ENCODE peak calls at places on chromosome 11, in five cellular contexts. One of them, this sample, is unnamed. For H3K36me3, the result is how much of the 10 kb centered on the place peaks cover.

GRCh38 chr11:102269927-102270326 is 47.4 kb upstream of the BIRC3 start:
- DNase-seq in neural progenitor cell: no peak
- DNase-seq in GM23338: no peak
- DNase-seq in heart left ventricle: no peak
- DNase-seq in cardiac muscle cell: no peak
- DNase-seq in this sample: no peak

GRCh38 chr11:57622263-57622662 is 24.8 kb downstream of the SERPING1 start:
- DNase-seq in neural progenitor cell: no peak
- DNase-seq in GM23338: no peak
- DNase-seq in heart left ventricle: no peak
- DNase-seq in cardiac muscle cell: no peak
- DNase-seq in this sample: no peak

GRCh38 chr11:125429174-125429707 is 66.8 kb downstream of the FEZ1 start:
- DNase-seq in neural progenitor cell: peak
- DNase-seq in GM23338: peak
- DNase-seq in heart left ventricle: peak
- DNase-seq in cardiac muscle cell: peak
- DNase-seq in this sample: peak

GRCh38 chr11:44615913-44616806 is 50.7 kb downstream of the CD82 start:
- DNase-seq in neural progenitor cell: no peak
- DNase-seq in GM23338: no peak
- DNase-seq in heart left ventricle: no peak
- DNase-seq in cardiac muscle cell: no peak
- DNase-seq in this sample: peak

GRCh38 chr11:63623513-63624140 is 9.4 kb upstream of the PLAAT3 start:
- DNase-seq in neural progenitor cell: no peak
- DNase-seq in GM23338: no peak
- DNase-seq in heart left ventricle: no peak
- DNase-seq in cardiac muscle cell: no peak
- DNase-seq in this sample: no peak

GRCh38 chr11:830295-831131 is 2.2 kb upstream of the CD151 start:
- DNase-seq in neural progenitor cell: peak
- DNase-seq in GM23338: peak
- DNase-seq in heart left ventricle: peak
- DNase-seq in cardiac muscle cell: peak
- DNase-seq in this sample: no peak

GRCh38 chr11:7449841-7450214 is 35.5 kb upstream of the OLFML1 start:
- DNase-seq in neural progenitor cell: no peak
- DNase-seq in GM23338: no peak
- DNase-seq in heart left ventricle: no peak
- DNase-seq in cardiac muscle cell: no peak
- DNase-seq in this sample: no peak

GRCh38 chr11:47433991-47434786 is 8.0 kb upstream of the PSMC3 start:
- DNase-seq in neural progenitor cell: no peak
- DNase-seq in GM23338: no peak
- DNase-seq in heart left ventricle: no peak
- DNase-seq in cardiac muscle cell: no peak
- DNase-seq in this sample: peak

GRCh38 chr11:95584180-95584579 is 205.4 kb downstream of the FAM76B start:
- DNase-seq in neural progenitor cell: no peak
- DNase-seq in GM23338: no peak
- DNase-seq in heart left ventricle: no peak
- DNase-seq in cardiac muscle cell: no peak
- DNase-seq in this sample: no peak

GRCh38 chr11:1157645-1158591 is at the start of gene MUC5AC:
- DNase-seq in neural progenitor cell: no peak
- DNase-seq in GM23338: no peak
- DNase-seq in heart left ventricle: no peak
- DNase-seq in cardiac muscle cell: no peak
- DNase-seq in this sample: peak

GRCh38 chr11:126519653-126520573 is 164.4 kb downstream of the ST3GAL4 start:
- DNase-seq in neural progenitor cell: no peak
- DNase-seq in GM23338: no peak
- DNase-seq in heart left ventricle: no peak
- DNase-seq in cardiac muscle cell: no peak
- DNase-seq in this sample: no peak

GRCh38 chr11:129391350-129391749 is 15.7 kb downstream of the BARX2 start:
- DNase-seq in neural progenitor cell: no peak
- DNase-seq in GM23338: no peak
- DNase-seq in heart left ventricle: no peak
- DNase-seq in cardiac muscle cell: no peak
- DNase-seq in this sample: no peak
- H3K36me3 ChIP-seq in neural progenitor cell: under half
- H3K36me3 ChIP-seq in GM23338: under half
- H3K36me3 ChIP-seq in heart left ventricle: under half
- H3K36me3 ChIP-seq in cardiac muscle cell: under half
- H3K36me3 ChIP-seq in this sample: under half

GRCh38 chr11:68890490-68891231 is 13.0 kb downstream of the MRPL21 start:
- DNase-seq in neural progenitor cell: no peak
- DNase-seq in GM23338: no peak
- DNase-seq in heart left ventricle: peak
- DNase-seq in cardiac muscle cell: no peak
- DNase-seq in this sample: peak

GRCh38 chr11:68896171-68896959 is 7.3 kb downstream of the MRPL21 start:
- DNase-seq in neural progenitor cell: no peak
- DNase-seq in GM23338: no peak
- DNase-seq in heart left ventricle: no peak
- DNase-seq in cardiac muscle cell: no peak
- DNase-seq in this sample: no peak

GRCh38 chr11:68891356-68891948 is 12.2 kb downstream of the MRPL21 start:
- DNase-seq in neural progenitor cell: no peak
- DNase-seq in GM23338: no peak
- DNase-seq in heart left ventricle: peak
- DNase-seq in cardiac muscle cell: no peak
- DNase-seq in this sample: no peak

GRCh38 chr11:68892576-68892975 is 11.1 kb downstream of the MRPL21 start:
- DNase-seq in neural progenitor cell: no peak
- DNase-seq in GM23338: no peak
- DNase-seq in heart left ventricle: no peak
- DNase-seq in cardiac muscle cell: no peak
- DNase-seq in this sample: no peak

DNA sequence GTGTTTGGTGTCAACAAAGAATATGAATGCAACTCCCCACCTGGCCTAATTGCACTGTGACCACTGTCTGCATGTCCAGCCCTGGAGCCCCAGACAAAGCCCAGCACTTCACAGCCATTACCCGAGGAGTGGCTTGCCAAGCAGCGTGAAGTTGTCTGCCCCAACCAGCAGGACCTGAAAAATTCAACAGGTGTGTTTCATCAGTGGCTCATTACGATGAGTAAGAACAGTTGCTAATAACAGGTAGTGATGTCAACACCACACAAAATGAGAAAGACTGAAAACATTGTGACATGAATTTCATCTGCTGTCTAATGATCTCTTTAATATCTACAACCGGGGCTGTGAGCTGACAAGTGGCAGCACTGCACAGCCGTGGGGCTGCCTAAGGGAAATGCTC is 10.3 kb downstream of the MRPL21 start:
- DNase-seq in neural progenitor cell: no peak
- DNase-seq in GM23338: no peak
- DNase-seq in heart left ventricle: no peak
- DNase-seq in cardiac muscle cell: no peak
- DNase-seq in this sample: no peak
- H3K36me3 ChIP-seq in neural progenitor cell: under half
- H3K36me3 ChIP-seq in GM23338: under half
- H3K36me3 ChIP-seq in heart left ventricle: under half
- H3K36me3 ChIP-seq in cardiac muscle cell: half or more
- H3K36me3 ChIP-seq in this sample: half or more

DNA sequence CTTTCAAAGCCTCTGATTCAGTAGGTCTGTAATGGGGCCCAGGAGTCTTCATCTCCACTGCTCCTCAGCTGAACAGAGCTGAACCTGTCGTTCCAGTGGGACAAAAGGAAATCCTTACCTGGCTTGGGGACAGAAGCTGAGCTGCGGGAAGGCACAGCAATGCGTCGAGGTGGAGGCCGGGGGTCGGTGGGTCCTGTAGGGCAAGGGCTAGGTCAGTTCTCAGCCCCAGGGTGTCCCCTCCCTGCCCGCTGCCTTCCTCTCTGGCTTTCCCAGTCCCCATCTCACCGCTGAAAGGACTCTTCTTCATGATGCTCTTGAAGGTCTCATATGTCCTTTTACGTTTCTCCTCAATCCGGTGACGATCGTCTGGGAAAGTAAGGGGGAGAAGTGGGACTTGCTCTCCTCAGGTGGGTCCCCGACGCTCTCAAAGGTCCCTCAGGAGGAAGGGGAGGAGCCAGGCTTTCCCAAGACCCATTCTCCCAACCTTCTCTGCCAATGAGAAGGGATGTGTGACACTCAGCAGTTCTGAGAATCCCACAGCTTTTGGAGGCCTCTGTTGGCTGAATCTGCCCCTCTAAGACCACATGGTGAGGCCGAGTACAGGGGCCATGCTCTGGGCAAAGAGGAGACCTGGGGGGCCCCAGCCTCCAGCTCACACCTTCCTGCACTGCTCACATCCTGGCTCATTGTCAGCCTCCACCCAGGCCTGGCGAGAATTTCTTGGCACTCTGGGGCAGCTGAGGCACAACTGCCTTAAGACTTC is 7.0 kb downstream of the RELA start:
- DNase-seq in neural progenitor cell: no peak
- DNase-seq in GM23338: no peak
- DNase-seq in heart left ventricle: no peak
- DNase-seq in cardiac muscle cell: no peak
- DNase-seq in this sample: no peak
- H3K36me3 ChIP-seq in neural progenitor cell: under half
- H3K36me3 ChIP-seq in GM23338: under half
- H3K36me3 ChIP-seq in heart left ventricle: under half
- H3K36me3 ChIP-seq in cardiac muscle cell: under half
- H3K36me3 ChIP-seq in this sample: half or more

DNA sequence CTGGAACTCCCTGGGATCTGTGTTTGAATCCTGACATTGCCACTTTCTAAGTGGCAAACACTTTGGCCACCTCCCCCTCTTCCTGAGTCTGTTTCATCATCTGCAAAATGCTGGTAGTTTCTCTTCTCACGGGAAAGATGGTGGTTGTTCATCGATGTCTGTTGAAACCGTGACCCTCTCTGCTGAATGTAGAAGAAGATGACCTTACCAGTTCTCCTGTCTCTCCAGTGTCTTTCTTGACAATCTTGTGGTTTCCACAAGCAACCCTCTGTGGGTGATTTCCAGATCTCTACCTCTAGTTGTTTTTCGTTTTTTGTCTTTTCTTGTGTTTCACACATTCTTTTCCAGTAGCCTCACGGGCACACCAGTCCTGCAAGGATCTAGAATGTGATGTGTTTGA is 27.5 kb downstream of the ZBTB16 start:
- DNase-seq in neural progenitor cell: no peak
- DNase-seq in GM23338: no peak
- DNase-seq in heart left ventricle: no peak
- DNase-seq in cardiac muscle cell: no peak
- DNase-seq in this sample: peak
- H3K36me3 ChIP-seq in neural progenitor cell: under half
- H3K36me3 ChIP-seq in GM23338: under half
- H3K36me3 ChIP-seq in heart left ventricle: under half
- H3K36me3 ChIP-seq in cardiac muscle cell: under half
- H3K36me3 ChIP-seq in this sample: under half

GRCh38 chr11:74966651-74967050 is 17.6 kb downstream of the SPCS2 start:
- DNase-seq in neural progenitor cell: no peak
- DNase-seq in GM23338: no peak
- DNase-seq in heart left ventricle: no peak
- DNase-seq in cardiac muscle cell: no peak
- DNase-seq in this sample: no peak

GRCh38 chr11:74971424-74971823 is 17.3 kb upstream of the NEU3 start:
- DNase-seq in neural progenitor cell: no peak
- DNase-seq in GM23338: no peak
- DNase-seq in heart left ventricle: no peak
- DNase-seq in cardiac muscle cell: no peak
- DNase-seq in this sample: no peak

GRCh38 chr11:74970852-74971395 is 17.8 kb upstream of the NEU3 start:
- DNase-seq in neural progenitor cell: no peak
- DNase-seq in GM23338: no peak
- DNase-seq in heart left ventricle: no peak
- DNase-seq in cardiac muscle cell: no peak
- DNase-seq in this sample: no peak
- H3K36me3 ChIP-seq in neural progenitor cell: under half
- H3K36me3 ChIP-seq in GM23338: under half
- H3K36me3 ChIP-seq in heart left ventricle: under half
- H3K36me3 ChIP-seq in cardiac muscle cell: under half
- H3K36me3 ChIP-seq in this sample: half or more

GRCh38 chr11:121550247-121551132 is 97.7 kb upstream of the SORL1-AS1 start:
- DNase-seq in neural progenitor cell: no peak
- DNase-seq in GM23338: no peak
- DNase-seq in heart left ventricle: no peak
- DNase-seq in cardiac muscle cell: no peak
- DNase-seq in this sample: no peak

GRCh38 chr11:121552160-121552559 is 99.4 kb upstream of the SORL1-AS1 start:
- DNase-seq in neural progenitor cell: no peak
- DNase-seq in GM23338: peak
- DNase-seq in heart left ventricle: no peak
- DNase-seq in cardiac muscle cell: no peak
- DNase-seq in this sample: no peak

GRCh38 chr11:121553367-121553766 is 100.6 kb upstream of the SORL1-AS1 start:
- DNase-seq in neural progenitor cell: no peak
- DNase-seq in GM23338: no peak
- DNase-seq in heart left ventricle: no peak
- DNase-seq in cardiac muscle cell: no peak
- DNase-seq in this sample: no peak

GRCh38 chr11:121553806-121554205 is 101.0 kb upstream of the SORL1-AS1 start:
- DNase-seq in neural progenitor cell: no peak
- DNase-seq in GM23338: no peak
- DNase-seq in heart left ventricle: no peak
- DNase-seq in cardiac muscle cell: no peak
- DNase-seq in this sample: no peak

GRCh38 chr11:121551463-121551862 is 98.7 kb upstream of the SORL1-AS1 start:
- DNase-seq in neural progenitor cell: no peak
- DNase-seq in GM23338: no peak
- DNase-seq in heart left ventricle: no peak
- DNase-seq in cardiac muscle cell: no peak
- DNase-seq in this sample: no peak
- H3K36me3 ChIP-seq in neural progenitor cell: under half
- H3K36me3 ChIP-seq in GM23338: under half
- H3K36me3 ChIP-seq in heart left ventricle: under half
- H3K36me3 ChIP-seq in cardiac muscle cell: under half
- H3K36me3 ChIP-seq in this sample: under half

DNA sequence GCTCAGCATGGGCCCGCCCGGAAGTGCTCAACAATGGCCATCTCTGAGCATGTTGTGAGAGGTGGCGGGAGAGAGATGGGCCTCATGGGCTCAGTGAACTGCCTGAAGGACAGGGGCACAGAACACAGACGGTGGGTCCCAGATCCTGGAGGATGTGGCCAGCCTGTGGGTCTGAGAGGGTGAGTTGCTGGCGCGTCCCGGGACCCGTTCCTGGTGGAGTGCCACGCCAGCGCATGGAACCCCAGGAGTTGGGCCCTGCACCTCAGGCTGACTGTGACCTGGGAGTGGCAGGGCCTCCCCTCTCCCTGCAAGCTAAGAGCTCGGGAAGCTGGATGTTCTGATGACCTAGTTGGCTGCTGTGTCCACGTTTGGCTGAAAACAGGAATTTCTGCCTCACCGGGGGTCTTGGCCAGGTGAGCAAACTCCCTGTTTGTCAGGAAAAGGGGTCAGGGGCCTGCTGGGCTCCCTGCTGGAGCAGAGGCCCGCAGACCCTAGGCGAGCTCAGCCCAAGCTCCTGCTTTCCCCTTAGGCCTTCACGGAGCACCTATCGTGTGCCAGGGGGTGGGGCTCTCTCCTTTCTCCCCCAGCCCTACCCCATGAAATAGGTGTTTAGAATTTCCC is 15.0 kb downstream of the LRRC32 start:
- DNase-seq in neural progenitor cell: no peak
- DNase-seq in GM23338: no peak
- DNase-seq in heart left ventricle: no peak
- DNase-seq in cardiac muscle cell: no peak
- DNase-seq in this sample: no peak
- H3K36me3 ChIP-seq in neural progenitor cell: under half
- H3K36me3 ChIP-seq in GM23338: under half
- H3K36me3 ChIP-seq in heart left ventricle: under half
- H3K36me3 ChIP-seq in cardiac muscle cell: under half
- H3K36me3 ChIP-seq in this sample: under half

GRCh38 chr11:110165039-110165438 is 71.8 kb downstream of the ZC3H12C start:
- DNase-seq in neural progenitor cell: no peak
- DNase-seq in GM23338: no peak
- DNase-seq in heart left ventricle: no peak
- DNase-seq in cardiac muscle cell: no peak
- DNase-seq in this sample: no peak
- H3K36me3 ChIP-seq in neural progenitor cell: under half
- H3K36me3 ChIP-seq in GM23338: under half
- H3K36me3 ChIP-seq in heart left ventricle: under half
- H3K36me3 ChIP-seq in cardiac muscle cell: under half
- H3K36me3 ChIP-seq in this sample: under half

This sample was measured in gastrocnemius medialis.